ENCODE peak calls at places on chromosomes 7 and 10, in four cellular contexts. A, B, K and C are unnamed samples. For H3K27me3, the result is how much of the 10 kb centered on the place peaks cover.

GRCh38 chr7:151243411-151244155 is 4.9 kb downstream of the SMARCD3 start:
- DNase-seq in A (no peak), B (no peak), K (no peak), C (no peak)

GRCh38 chr7:36644625-36645422 is 79.5 kb downstream of the AOAH start:
- DNase-seq in A (no peak), B (no peak), K (no peak), C (no peak)

GRCh38 chr10:75497997-75498797 is 66.8 kb downstream of the LRMDA start:
- DNase-seq in A (no peak), B (no peak), K (no peak), C (no peak)

GRCh38 chr7:96328016-96328415 is 6.1 kb upstream of the SLC25A13 start:
- DNase-seq in A (no peak), B (no peak), K (no peak), C (no peak)

GRCh38 chr10:43863859-43864591 is 215.3 kb upstream of the ZNF32 start:
- DNase-seq in A (peak), B (no peak), K (no peak), C (no peak)

GRCh38 chr10:65808687-65809333 is 1117.0 kb upstream of the LRRTM3 start:
- DNase-seq in A (no peak), B (no peak), K (no peak), C (no peak)

GRCh38 chr7:66952343-66953043 is 31.5 kb downstream of the TMEM248 start:
- DNase-seq in A (peak), B (peak), K (no peak), C (peak)

GRCh38 chr10:73413528-73414229 is at the start of gene ANXA7:
- DNase-seq in A (peak), B (peak), K (peak), C (peak)

GRCh38 chr10:83012866-83013265 is 1126.4 kb upstream of the GHITM start:
- DNase-seq in A (no peak), B (no peak), K (no peak), C (peak)

GRCh38 chr7:37230221-37230620 is 218.4 kb downstream of the ELMO1 start:
- DNase-seq in A (no peak), B (no peak), K (no peak), C (no peak)

GRCh38 chr10:103040424-103040823 is 122.3 kb downstream of the CNNM2 start:
- DNase-seq in A (no peak), B (no peak), K (no peak), C (no peak)

GRCh38 chr10:111146025-111146640 is 69.3 kb downstream of the ADRA2A start:
- DNase-seq in A (no peak), B (no peak), K (no peak), C (no peak)

GRCh38 chr10:15311885-15312280 is 59.2 kb downstream of the FAM171A1 start:
- DNase-seq in A (no peak), B (no peak), K (no peak), C (no peak)

GRCh38 chr10:96651998-96652431 is 65.2 kb upstream of the TM9SF3 start:
- DNase-seq in A (no peak), B (no peak), K (peak), C (no peak)

GRCh38 chr10:22849077-22849810 is 78.6 kb upstream of the ARMC3 start:
- DNase-seq in A (peak), B (no peak), K (no peak), C (no peak)

GRCh38 chr10:42987121-42987541 is 89.7 kb upstream of the RET start:
- DNase-seq in A (no peak), B (no peak), K (no peak), C (no peak)

GRCh38 chr7:40808409-40808942 is 673.7 kb downstream of the SUGCT start:
- DNase-seq in A (no peak), B (no peak), K (no peak), C (no peak)

GRCh38 chr10:61463035-61463909 is 10.1 kb upstream of the TMEM26 start:
- DNase-seq in A (no peak), B (no peak), K (no peak), C (no peak)

GRCh38 chr7:138338361-138338760 is 121.7 kb upstream of the TRIM24 start:
- DNase-seq in A (no peak), B (no peak), K (no peak), C (no peak)

GRCh38 chr7:8413600-8413999 is 19.8 kb upstream of the NXPH1 start:
- DNase-seq in A (no peak), B (no peak), K (no peak), C (no peak)

GRCh38 chr10:32971536-32972091 is 13.6 kb upstream of the ITGB1 start:
- DNase-seq in A (peak), B (no peak), K (no peak), C (no peak)

GRCh38 chr7:1741751-1742554 is 71.9 kb downstream of the ELFN1 start:
- DNase-seq in A (no peak), B (no peak), K (no peak), C (no peak)

GRCh38 chr10:43262043-43262901 is 4.6 kb downstream of the RASGEF1A start:
- DNase-seq in A (no peak), B (no peak), K (no peak), C (no peak)

GRCh38 chr10:96505150-96506136 is 8.3 kb downstream of the TLL2 start:
- DNase-seq in A (no peak), B (no peak), K (no peak), C (no peak)

GRCh38 chr10:78381072-78381471 is 347.4 kb downstream of the RPS24 start:
- DNase-seq in A (no peak), B (no peak), K (no peak), C (no peak)

GRCh38 chr10:114653926-114654325 is 4.1 kb downstream of the ABLIM1 start:
- DNase-seq in A (no peak), B (no peak), K (no peak), C (no peak)

DNA sequence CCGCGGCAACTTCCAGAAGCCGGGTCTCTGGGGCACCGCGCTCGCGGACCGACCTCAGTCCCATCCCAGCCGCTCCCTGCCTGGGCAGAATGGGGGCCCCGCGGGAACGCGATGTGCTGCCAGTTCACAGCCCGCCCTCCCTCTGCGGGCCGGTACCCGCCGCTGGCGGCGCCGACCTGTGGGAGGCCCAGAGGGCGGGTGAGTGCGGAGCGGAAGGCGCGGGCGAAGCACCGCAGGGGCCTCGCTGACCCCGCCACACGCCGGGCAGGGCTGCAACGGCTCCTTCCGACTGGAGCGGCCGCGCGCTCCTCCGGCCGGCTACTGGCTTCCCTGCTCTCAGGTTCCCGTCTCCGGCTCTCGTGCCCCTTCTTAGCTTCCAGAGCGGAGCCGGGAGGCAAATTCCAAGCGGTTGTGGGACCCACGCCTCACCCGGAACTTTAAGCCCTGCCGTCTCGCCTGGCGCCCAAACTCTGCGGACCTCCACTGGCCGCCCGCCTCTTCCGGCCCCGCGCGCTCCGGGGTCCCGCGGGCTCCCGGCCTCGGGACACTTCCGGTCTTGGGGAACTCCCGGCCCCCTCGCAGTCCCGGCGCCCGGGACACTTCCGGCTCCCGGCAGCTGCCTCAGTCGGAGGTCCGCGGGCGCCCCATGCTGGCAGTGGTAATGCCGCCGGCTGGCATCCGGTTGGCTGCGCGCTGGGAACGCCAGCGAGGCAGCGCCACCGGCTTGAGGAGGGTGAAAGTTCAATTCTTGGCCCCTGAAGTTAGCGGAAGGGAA is at the start of gene CYREN:
- DNase-seq in A (peak), B (peak), K (no peak), C (peak)
- TF ChIP-seq SUZ12 in A (no peak), B (no peak), K (no peak), C (no peak)

GRCh38 chr7:155471728-155472127 is 13.8 kb downstream of the EN2 start:
- DNase-seq in A (no peak), B (no peak), K (no peak), C (no peak)
- H3K27me3 ChIP-seq in A (under half), B (half or more), K (under half), C (half or more)

GRCh38 chr7:128164955-128165670 is 76.0 kb upstream of the LEP start:
- DNase-seq in A (no peak), B (no peak), K (no peak), C (no peak)
- H3K9ac ChIP-seq in A (no peak), B (no peak), K (no peak), C (no peak)

DNA sequence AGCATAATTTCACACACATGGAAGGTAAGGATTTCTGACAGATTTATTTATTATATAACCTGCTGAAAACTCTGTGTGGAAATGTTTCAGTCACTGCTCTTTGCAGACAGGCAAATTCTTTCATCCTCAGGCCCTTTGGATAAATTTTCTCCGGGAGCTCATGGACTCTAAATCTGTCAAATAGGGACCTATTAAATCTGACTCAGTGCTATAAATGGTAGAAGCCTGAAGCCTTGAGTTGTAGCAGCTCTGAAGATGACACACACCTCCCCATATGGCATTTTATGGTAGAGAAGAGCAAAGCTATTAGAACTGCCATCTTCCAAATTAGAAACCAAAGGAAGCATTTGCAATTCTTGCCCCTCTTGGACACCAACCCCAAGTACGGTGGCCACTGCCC is 808.7 kb downstream of the XPNPEP1 start:
- DNase-seq in A (no peak), B (no peak), K (no peak), C (no peak)
- TF ChIP-seq SUZ12 in A (no peak), B (no peak), K (no peak), C (no peak)

GRCh38 chr7:113804475-113805130 is 114.2 kb downstream of the PPP1R3A start:
- DNase-seq in A (no peak), B (no peak), K (no peak), C (no peak)
- H3K27me3 ChIP-seq in A (under half), B (under half), K (under half), C (under half)

GRCh38 chr10:98576096-98576495 is 129.4 kb upstream of the HPS1 start:
- DNase-seq in A (no peak), B (no peak), K (no peak), C (no peak)
- H3K9ac ChIP-seq in A (no peak), B (no peak), K (no peak), C (no peak)